ENCODE peak calls at places on chromosomes 16 and 17, in four cellular contexts. U is Peyer's patch, J is cardiac muscle cell, B is small intestine. L is an unnamed sample. For H3K4me1 and H3K36me3, the result is how much of the 10 kb centered on the place peaks cover.

GRCh38 chr16:64696872-64697271 is 425.0 kb downstream of the CDH11 start:
- DNase-seq in U (no peak), J (no peak), B (no peak), L (no peak)

GRCh38 chr16:64926476-64926875 is 195.4 kb downstream of the CDH11 start:
- DNase-seq in J (no peak), U (no peak), B (no peak), L (no peak)

GRCh38 chr17:61335105-61335844 is 64.4 kb upstream of the TBX2 start:
- DNase-seq in B (no peak), U (no peak), J (peak), L (no peak)

GRCh38 chr17:1413281-1413791 is 13.3 kb upstream of the YWHAE start:
- DNase-seq in B (peak), U (peak), J (peak), L (no peak)

GRCh38 chr16:10410469-10410868 is 24.6 kb downstream of the ATF7IP2 start:
- DNase-seq in J (no peak), B (no peak), U (no peak), L (no peak)

GRCh38 chr16:1565083-1565805 is 31.8 kb downstream of the TMEM204 start:
- DNase-seq in U (no peak), J (no peak), B (no peak), L (no peak)

GRCh38 chr16:79286646-79287423 is 313.7 kb downstream of the MAF start:
- DNase-seq in B (peak), J (no peak), U (peak), L (no peak)

GRCh38 chr17:57551321-57552079 is 193.6 kb downstream of the CCDC182 start:
- DNase-seq in J (no peak), U (peak), B (no peak), L (peak)

GRCh38 chr16:19138601-19139000 is 24.8 kb downstream of the ITPRIPL2 start:
- DNase-seq in J (peak), U (peak), B (no peak), L (no peak)

GRCh38 chr17:14744716-14745115 is 443.8 kb downstream of the HS3ST3B1 start:
- DNase-seq in B (no peak), J (no peak), U (no peak), L (no peak)

GRCh38 chr16:80347900-80348299 is 192.9 kb upstream of the DYNLRB2 start:
- DNase-seq in J (no peak), U (no peak), B (no peak), L (no peak)

GRCh38 chr16:1823821-1824220 is 2.8 kb downstream of the HAGH start:
- DNase-seq in U (peak), J (peak), B (peak), L (no peak)

GRCh38 chr16:79415983-79416641 is 184.4 kb downstream of the MAF start:
- DNase-seq in U (no peak), B (no peak), J (no peak), L (peak)

GRCh38 chr17:82022310-82022980 is at the start of gene CENPX:
- DNase-seq in B (peak), U (no peak), J (no peak), L (no peak)

DNA sequence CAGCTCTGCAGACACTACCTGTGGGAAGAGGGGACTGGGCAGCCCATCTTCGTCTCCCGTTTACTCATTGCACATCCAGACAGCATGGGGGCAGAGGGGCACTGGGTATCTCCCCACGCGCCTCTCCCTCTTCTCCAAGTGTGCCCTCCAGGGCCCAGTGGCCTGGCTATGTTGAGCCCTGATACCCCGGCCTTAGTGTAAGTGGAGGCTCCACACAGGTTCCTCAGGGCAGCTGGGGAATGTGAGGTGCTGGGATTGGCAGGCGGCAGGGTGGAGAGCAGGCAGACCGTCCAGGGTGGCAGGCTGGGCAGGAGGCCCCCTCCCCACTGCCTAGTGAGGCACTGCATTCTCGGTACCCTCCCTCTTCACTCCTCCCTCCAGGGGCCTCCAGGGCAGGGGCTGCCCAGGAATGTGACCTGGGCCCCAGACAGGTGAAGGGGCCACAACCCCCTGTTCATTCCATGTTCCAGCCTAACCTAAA is 13.2 kb upstream of the NAGLU start:
- DNase-seq in B (no peak), J (no peak), U (no peak), L (no peak)
- H3K4me1 ChIP-seq in B (under half), J (under half), U (under half), L (under half)

GRCh38 chr17:67718325-67718941 is 697 bp downstream of the NOL11 start:
- DNase-seq in J (peak), B (peak), U (no peak), L (no peak)

GRCh38 chr17:67717624-67718324 is at the start of gene NOL11:
- DNase-seq in J (peak), B (peak), U (peak), L (peak)

GRCh38 chr17:67713169-67713568 is 4.6 kb upstream of the NOL11 start:
- DNase-seq in B (no peak), U (no peak), J (no peak), L (no peak)

GRCh38 chr17:67717192-67717623 is 528 bp upstream of the NOL11 start:
- DNase-seq in U (no peak), B (peak), J (no peak), L (no peak)

DNA sequence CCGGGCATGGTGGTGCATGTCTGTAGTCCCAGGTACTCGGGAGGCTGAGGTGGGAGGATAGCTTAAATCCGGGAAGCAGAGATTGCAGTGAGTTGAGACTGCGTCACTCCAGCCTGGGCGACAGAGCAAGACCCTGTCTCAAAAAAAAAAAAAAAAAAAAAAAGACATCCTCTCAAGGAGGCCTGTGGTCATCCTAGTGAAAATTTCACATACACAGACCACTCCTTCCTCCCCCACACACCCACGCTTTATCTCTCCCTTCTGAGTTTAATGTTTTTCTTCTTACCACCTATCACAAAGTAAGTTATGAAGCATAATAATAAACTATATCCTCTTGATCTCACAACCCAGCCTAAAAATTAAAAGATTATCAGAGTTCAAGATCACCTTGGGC is 1.3 kb upstream of the NOL11 start:
- DNase-seq in U (no peak), B (no peak), J (no peak), L (no peak)
- H3K4me3 ChIP-seq in U (no peak), B (no peak), J (no peak), L (no peak)

GRCh38 chr16:15041260-15042011 is 14.4 kb downstream of the NTAN1 start:
- DNase-seq in B (peak), J (peak), U (peak), L (no peak)
- H3K36me3 ChIP-seq in B (under half), J (under half), U (half or more), L (half or more)

DNA sequence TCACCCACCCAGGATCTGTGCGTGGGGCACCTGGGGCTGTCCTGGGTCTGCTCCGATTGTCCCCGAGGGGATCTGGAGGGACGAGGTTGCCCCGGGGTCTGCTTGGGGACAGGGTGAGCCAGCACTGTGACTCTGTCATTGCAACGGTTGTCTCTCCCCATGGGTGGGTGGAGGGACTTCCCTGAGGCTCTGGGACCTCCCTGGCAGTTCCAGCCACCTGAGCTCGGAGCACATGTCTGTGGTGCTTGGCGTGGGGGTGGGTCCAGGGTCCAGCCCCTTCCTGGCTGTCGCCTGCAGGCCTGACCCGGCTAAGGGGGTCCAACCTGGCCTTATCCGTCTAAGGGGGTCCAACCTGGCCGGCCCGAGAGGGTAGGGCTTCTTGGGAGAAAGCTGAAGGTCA is 8.5 kb upstream of the CBFA2T3 start:
- DNase-seq in B (no peak), U (no peak), J (no peak), L (no peak)
- H3K4me1 ChIP-seq in B (under half), U (under half), J (under half), L (under half)

GRCh38 chr17:50634915-50635719 is 436 bp downstream of the ABCC3 start:
- DNase-seq in B (peak), U (no peak), J (no peak), L (no peak)
- H3K4me3 ChIP-seq in B (peak), U (peak), J (peak), L (no peak)

L was measured in CD4-positive, CD25-positive, alpha-beta regulatory T cell.